ENCODE peak calls at places on chromosomes 5 and 9, in five cellular contexts. One of them, this sample, is unnamed.

GRCh38 chr9:116466289-116467012 is 220.7 kb upstream of the TRIM32 start:
- DNase-seq in H1: no peak
- DNase-seq in endothelial cell of umbilical vein: no peak
- DNase-seq in breast epithelium: no peak
- DNase-seq in K562: peak; percentile 65
- DNase-seq in this sample: no peak

GRCh38 chr5:88729476-88730182 is 153.4 kb downstream of the MEF2C start:
- DNase-seq in H1: no peak
- DNase-seq in endothelial cell of umbilical vein: peak; percentile 86
- DNase-seq in breast epithelium: peak; percentile 38
- DNase-seq in K562: peak; percentile 56
- DNase-seq in this sample: no peak

GRCh38 chr9:138097501-138097991 is 220.0 kb downstream of the CACNA1B start:
- DNase-seq in H1: no peak
- DNase-seq in endothelial cell of umbilical vein: no peak
- DNase-seq in breast epithelium: peak; percentile 4
- DNase-seq in K562: no peak
- DNase-seq in this sample: no peak

GRCh38 chr5:143139585-143139984 is 263.9 kb downstream of the NR3C1 start:
- DNase-seq in H1: no peak
- DNase-seq in endothelial cell of umbilical vein: no peak
- DNase-seq in breast epithelium: no peak
- DNase-seq in K562: no peak
- DNase-seq in this sample: no peak

GRCh38 chr5:158565017-158565789 is 534.5 kb downstream of the EBF1 start:
- DNase-seq in H1: no peak
- DNase-seq in endothelial cell of umbilical vein: no peak
- DNase-seq in breast epithelium: no peak
- DNase-seq in K562: no peak
- DNase-seq in this sample: no peak

GRCh38 chr5:145680169-145680568 is 155.0 kb downstream of the PRELID2 start:
- DNase-seq in H1: no peak
- DNase-seq in endothelial cell of umbilical vein: no peak
- DNase-seq in breast epithelium: no peak
- DNase-seq in K562: peak; percentile 36
- DNase-seq in this sample: no peak

GRCh38 chr9:131361202-131361833 is 32.6 kb upstream of the PRRC2B start:
- DNase-seq in H1: no peak
- DNase-seq in endothelial cell of umbilical vein: peak; percentile 45
- DNase-seq in breast epithelium: no peak
- DNase-seq in K562: no peak
- DNase-seq in this sample: no peak

GRCh38 chr5:151270599-151270998 is 17.6 kb downstream of the GM2A start:
- DNase-seq in H1: no peak
- DNase-seq in endothelial cell of umbilical vein: no peak
- DNase-seq in breast epithelium: no peak
- DNase-seq in K562: no peak
- DNase-seq in this sample: no peak

GRCh38 chr9:89116064-89116817 is 62.4 kb downstream of the SHC3 start:
- DNase-seq in H1: no peak
- DNase-seq in endothelial cell of umbilical vein: no peak
- DNase-seq in breast epithelium: no peak
- DNase-seq in K562: no peak
- DNase-seq in this sample: no peak

GRCh38 chr9:37218800-37219425 is 98.5 kb downstream of the ZCCHC7 start:
- DNase-seq in H1: no peak
- DNase-seq in endothelial cell of umbilical vein: no peak
- DNase-seq in breast epithelium: no peak
- DNase-seq in K562: no peak
- DNase-seq in this sample: no peak

GRCh38 chr5:40198736-40199135 is 481.0 kb upstream of the PTGER4 start:
- DNase-seq in H1: no peak
- DNase-seq in endothelial cell of umbilical vein: peak; percentile 87
- DNase-seq in breast epithelium: no peak
- DNase-seq in K562: no peak
- DNase-seq in this sample: no peak

GRCh38 chr5:143916441-143916840 is 104.5 kb downstream of the HMHB1 start:
- DNase-seq in H1: no peak
- DNase-seq in endothelial cell of umbilical vein: no peak
- DNase-seq in breast epithelium: no peak
- DNase-seq in K562: no peak
- DNase-seq in this sample: no peak

GRCh38 chr5:53378590-53379247 is 101.7 kb upstream of the FST start:
- DNase-seq in H1: no peak
- DNase-seq in endothelial cell of umbilical vein: peak; percentile 64
- DNase-seq in breast epithelium: no peak
- DNase-seq in K562: no peak
- DNase-seq in this sample: no peak

GRCh38 chr5:180647941-180648500 is 1.4 kb downstream of the FLT4 start:
- DNase-seq in H1: no peak
- DNase-seq in endothelial cell of umbilical vein: no peak
- DNase-seq in breast epithelium: no peak
- DNase-seq in K562: peak; percentile 10
- DNase-seq in this sample: no peak

GRCh38 chr5:143739741-143740140 is 72.2 kb upstream of the HMHB1 start:
- DNase-seq in H1: no peak
- DNase-seq in endothelial cell of umbilical vein: no peak
- DNase-seq in breast epithelium: no peak
- DNase-seq in K562: no peak
- DNase-seq in this sample: no peak

GRCh38 chr5:97534166-97534565 is 351.1 kb upstream of the RIOK2 start:
- DNase-seq in H1: no peak
- DNase-seq in endothelial cell of umbilical vein: peak; percentile 75
- DNase-seq in breast epithelium: no peak
- DNase-seq in K562: peak; percentile 8
- DNase-seq in this sample: no peak

GRCh38 chr5:168413062-168413461 is 73.2 kb upstream of the RARS1 start:
- DNase-seq in H1: no peak
- DNase-seq in endothelial cell of umbilical vein: no peak
- DNase-seq in breast epithelium: no peak
- DNase-seq in K562: no peak
- DNase-seq in this sample: no peak

GRCh38 chr9:116264361-116264760 is 110.8 kb downstream of the PAPPA start:
- DNase-seq in H1: no peak
- DNase-seq in endothelial cell of umbilical vein: no peak
- DNase-seq in breast epithelium: no peak
- DNase-seq in K562: no peak
- DNase-seq in this sample: no peak

GRCh38 chr9:134325813-134326753 is at the start of gene RXRA:
- DNase-seq in H1: no peak
- DNase-seq in endothelial cell of umbilical vein: peak; percentile 56
- DNase-seq in breast epithelium: peak; percentile 70
- DNase-seq in K562: peak; percentile 93
- DNase-seq in this sample: peak; percentile 75
- TF ChIP-seq POLR2AphosphoS5 in H1: no peak
- TF ChIP-seq POLR2AphosphoS5 in endothelial cell of umbilical vein: peak; percentile 82
- TF ChIP-seq POLR2AphosphoS5 in breast epithelium: no peak
- TF ChIP-seq POLR2AphosphoS5 in K562: peak; percentile 51
- TF ChIP-seq POLR2AphosphoS5 in this sample: no peak

GRCh38 chr9:96258967-96259366 is 43.0 kb downstream of the HSD17B3 start:
- DNase-seq in H1: no peak
- DNase-seq in endothelial cell of umbilical vein: no peak
- DNase-seq in breast epithelium: no peak
- DNase-seq in K562: no peak
- DNase-seq in this sample: no peak
- TF ChIP-seq POLR2A in H1: no peak
- TF ChIP-seq POLR2A in endothelial cell of umbilical vein: no peak
- TF ChIP-seq POLR2A in breast epithelium: no peak
- TF ChIP-seq POLR2A in K562: no peak
- TF ChIP-seq POLR2A in this sample: no peak

GRCh38 chr9:114896344-114896743 is 34.0 kb downstream of the TNFSF8 start:
- DNase-seq in H1: no peak
- DNase-seq in endothelial cell of umbilical vein: no peak
- DNase-seq in breast epithelium: no peak
- DNase-seq in K562: no peak
- DNase-seq in this sample: no peak

GRCh38 chr9:114895605-114896004 is 34.8 kb downstream of the TNFSF8 start:
- DNase-seq in H1: no peak
- DNase-seq in endothelial cell of umbilical vein: no peak
- DNase-seq in breast epithelium: no peak
- DNase-seq in K562: no peak
- DNase-seq in this sample: no peak

GRCh38 chr9:114893622-114894021 is 36.8 kb downstream of the TNFSF8 start:
- DNase-seq in H1: no peak
- DNase-seq in endothelial cell of umbilical vein: peak; percentile 89
- DNase-seq in breast epithelium: no peak
- DNase-seq in K562: no peak
- DNase-seq in this sample: no peak

GRCh38 chr9:114894206-114894605 is 36.2 kb downstream of the TNFSF8 start:
- DNase-seq in H1: no peak
- DNase-seq in endothelial cell of umbilical vein: no peak
- DNase-seq in breast epithelium: no peak
- DNase-seq in K562: no peak
- DNase-seq in this sample: no peak

GRCh38 chr9:114894801-114895433 is 35.5 kb downstream of the TNFSF8 start:
- DNase-seq in H1: peak; percentile 44
- DNase-seq in endothelial cell of umbilical vein: peak; percentile 99
- DNase-seq in breast epithelium: no peak
- DNase-seq in K562: no peak
- DNase-seq in this sample: no peak
- TF ChIP-seq POLR2AphosphoS5 in H1: no peak
- TF ChIP-seq POLR2AphosphoS5 in endothelial cell of umbilical vein: peak; percentile 95
- TF ChIP-seq POLR2AphosphoS5 in breast epithelium: no peak
- TF ChIP-seq POLR2AphosphoS5 in K562: no peak
- TF ChIP-seq POLR2AphosphoS5 in this sample: no peak

DNA sequence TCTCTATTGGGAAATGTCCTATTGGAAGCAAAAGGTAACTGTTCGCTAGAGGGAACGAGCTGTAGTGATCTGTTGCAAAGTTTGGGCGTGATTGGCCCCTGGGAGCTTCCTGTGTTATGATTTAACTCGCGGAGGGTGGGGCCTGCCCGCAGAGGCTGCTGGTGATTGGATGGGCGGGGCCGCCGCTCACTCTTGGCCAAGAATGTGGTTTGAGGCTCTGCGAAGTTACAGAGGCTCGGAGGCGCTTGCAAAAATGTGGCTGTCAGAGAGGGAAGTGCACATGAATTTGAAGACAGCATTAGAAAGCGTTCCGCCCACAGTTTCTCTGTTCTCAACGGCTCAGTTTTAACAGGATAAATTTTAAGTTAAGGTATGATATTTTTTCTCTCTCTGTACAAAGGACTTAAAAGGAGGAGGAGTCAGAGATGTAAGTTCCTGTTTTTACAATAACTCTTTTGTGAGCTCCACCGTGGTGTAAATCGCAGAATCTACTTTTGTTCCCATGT is 46.9 kb downstream of the CNTRL start:
- DNase-seq in H1: peak; percentile 81
- DNase-seq in endothelial cell of umbilical vein: peak; percentile 98
- DNase-seq in breast epithelium: peak; percentile 98
- DNase-seq in K562: peak; percentile 90
- DNase-seq in this sample: peak; percentile 39
- TF ChIP-seq POLR2A in H1: no peak
- TF ChIP-seq POLR2A in endothelial cell of umbilical vein: peak; percentile 65
- TF ChIP-seq POLR2A in breast epithelium: no peak
- TF ChIP-seq POLR2A in K562: peak; percentile 75
- TF ChIP-seq POLR2A in this sample: peak; percentile 78

GRCh38 chr5:117058740-117059139 is 484.1 kb upstream of the SEMA6A start:
- DNase-seq in H1: no peak
- DNase-seq in endothelial cell of umbilical vein: no peak
- DNase-seq in breast epithelium: no peak
- DNase-seq in K562: no peak
- DNase-seq in this sample: no peak

GRCh38 chr5:117060099-117060498 is 485.5 kb upstream of the SEMA6A start:
- DNase-seq in H1: no peak
- DNase-seq in endothelial cell of umbilical vein: no peak
- DNase-seq in breast epithelium: no peak
- DNase-seq in K562: no peak
- DNase-seq in this sample: no peak

GRCh38 chr5:117054141-117054540 is 479.5 kb upstream of the SEMA6A start:
- DNase-seq in H1: no peak
- DNase-seq in endothelial cell of umbilical vein: no peak
- DNase-seq in breast epithelium: no peak
- DNase-seq in K562: no peak
- DNase-seq in this sample: no peak

DNA sequence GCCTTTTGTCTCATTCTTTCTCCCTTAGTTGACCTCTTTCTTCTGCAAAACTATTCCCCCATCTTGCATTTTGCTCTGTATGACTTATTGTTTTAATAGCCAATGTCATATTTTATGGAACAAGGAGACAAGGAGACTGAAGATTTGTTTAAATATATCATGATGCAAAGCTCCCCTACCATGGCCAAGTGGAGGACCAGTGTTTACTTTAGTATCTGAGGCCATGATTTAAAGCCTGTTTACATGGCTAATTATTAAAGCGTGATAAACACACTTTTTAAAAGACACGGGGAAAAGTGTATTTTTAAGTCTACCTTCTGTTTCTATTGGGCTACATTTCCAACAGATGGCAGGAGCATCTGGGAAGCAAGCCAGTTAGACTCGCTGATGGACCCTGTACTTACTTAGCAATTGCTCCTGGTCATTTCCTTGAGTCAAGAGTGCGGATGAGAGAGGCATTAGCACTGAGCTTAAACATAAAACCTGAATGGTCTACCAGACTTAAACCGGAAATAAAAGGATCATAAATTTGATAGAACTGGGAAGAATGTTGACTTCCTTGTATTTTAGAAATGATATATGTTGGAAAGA is 480.3 kb upstream of the SEMA6A start:
- DNase-seq in H1: no peak
- DNase-seq in endothelial cell of umbilical vein: no peak
- DNase-seq in breast epithelium: no peak
- DNase-seq in K562: no peak
- DNase-seq in this sample: no peak
- TF ChIP-seq POLR2AphosphoS5 in H1: no peak
- TF ChIP-seq POLR2AphosphoS5 in endothelial cell of umbilical vein: no peak
- TF ChIP-seq POLR2AphosphoS5 in breast epithelium: no peak
- TF ChIP-seq POLR2AphosphoS5 in K562: no peak
- TF ChIP-seq POLR2AphosphoS5 in this sample: no peak

GRCh38 chr5:169696621-169697517 is 59.8 kb downstream of the DOCK2 start:
- DNase-seq in H1: no peak
- DNase-seq in endothelial cell of umbilical vein: peak; percentile 7
- DNase-seq in breast epithelium: no peak
- DNase-seq in K562: no peak
- DNase-seq in this sample: no peak
- TF ChIP-seq POLR2A in H1: no peak
- TF ChIP-seq POLR2A in endothelial cell of umbilical vein: no peak
- TF ChIP-seq POLR2A in breast epithelium: no peak
- TF ChIP-seq POLR2A in K562: no peak
- TF ChIP-seq POLR2A in this sample: no peak

GRCh38 chr9:114957558-114957957 is 27.2 kb upstream of the TNFSF8 start:
- DNase-seq in H1: no peak
- DNase-seq in endothelial cell of umbilical vein: no peak
- DNase-seq in breast epithelium: no peak
- DNase-seq in K562: no peak
- DNase-seq in this sample: no peak

GRCh38 chr9:114953016-114953415 is 22.6 kb upstream of the TNFSF8 start:
- DNase-seq in H1: no peak
- DNase-seq in endothelial cell of umbilical vein: no peak
- DNase-seq in breast epithelium: no peak
- DNase-seq in K562: no peak
- DNase-seq in this sample: no peak

GRCh38 chr9:114954986-114955623 is 24.7 kb upstream of the TNFSF8 start:
- DNase-seq in H1: no peak
- DNase-seq in endothelial cell of umbilical vein: no peak
- DNase-seq in breast epithelium: no peak
- DNase-seq in K562: no peak
- DNase-seq in this sample: no peak

GRCh38 chr9:114950761-114951160 is 20.4 kb upstream of the TNFSF8 start:
- DNase-seq in H1: no peak
- DNase-seq in endothelial cell of umbilical vein: no peak
- DNase-seq in breast epithelium: no peak
- DNase-seq in K562: no peak
- DNase-seq in this sample: no peak

GRCh38 chr9:114953917-114954316 is 23.5 kb upstream of the TNFSF8 start:
- DNase-seq in H1: no peak
- DNase-seq in endothelial cell of umbilical vein: no peak
- DNase-seq in breast epithelium: peak; percentile 38
- DNase-seq in K562: no peak
- DNase-seq in this sample: no peak
- TF ChIP-seq POLR2AphosphoS5 in H1: no peak
- TF ChIP-seq POLR2AphosphoS5 in endothelial cell of umbilical vein: no peak
- TF ChIP-seq POLR2AphosphoS5 in breast epithelium: no peak
- TF ChIP-seq POLR2AphosphoS5 in K562: no peak
- TF ChIP-seq POLR2AphosphoS5 in this sample: no peak